ENCODE peak calls at places on chromosomes 5 and 9, in four cellular contexts. W, T, L and Y are unnamed samples.

GRCh38 chr9:79012561-79012960 is 559.2 kb upstream of the TLE4 start:
- DNase-seq in W (no peak), T (no peak), L (peak), Y (no peak)

GRCh38 chr5:52956915-52957747 is 32.0 kb upstream of the ITGA2 start:
- DNase-seq in W (no peak), T (no peak), L (no peak), Y (no peak)

GRCh38 chr9:114169029-114169939 is 13.9 kb downstream of the COL27A1 start:
- DNase-seq in W (no peak), T (no peak), L (no peak), Y (no peak)

GRCh38 chr5:38724301-38725030 is 121.3 kb upstream of the OSMR start:
- DNase-seq in W (no peak), T (no peak), L (peak), Y (no peak)

GRCh38 chr5:130805601-130806000 is 359.5 kb downstream of the HINT1 start:
- DNase-seq in W (no peak), T (no peak), L (no peak), Y (no peak)

GRCh38 chr5:112717506-112718082 is 20.1 kb upstream of the APC start:
- DNase-seq in W (no peak), T (no peak), L (no peak), Y (no peak)

GRCh38 chr9:92638621-92639101 is 31.3 kb downstream of the IPPK start:
- DNase-seq in W (no peak), T (no peak), L (no peak), Y (no peak)

GRCh38 chr5:176895350-176895749 is 3.8 kb downstream of the HK3 start:
- DNase-seq in W (no peak), T (no peak), L (no peak), Y (no peak)

GRCh38 chr5:168770036-168770498 is 190.9 kb upstream of the PANK3 start:
- DNase-seq in W (no peak), T (no peak), L (no peak), Y (no peak)

GRCh38 chr9:81885586-81885985 is 42.6 kb upstream of the SPATA31D4 start:
- DNase-seq in W (no peak), T (no peak), L (no peak), Y (no peak)